ENCODE peak calls at places on chromosomes 2 and 18, in ten cellular contexts. K is BJ, L is AG09319, F is nephron progenitor cell, S is upper lobe of left lung, U is AG09309, J is GM06990, Z is A549, B is GM12864, Q is glutamatergic neuron. X is an unnamed sample.
A peak's percentile ranks its signal among the peaks of the same experiment; 100 is the strongest.

GRCh38 chr2:159944874-159945273 is 117.5 kb downstream of the PLA2R1 start:
- DNase-seq in K (no peak), L (no peak), F (no peak), S (no peak), U (no peak), J (no peak), Z (no peak), B (no peak), Q (no peak), X (no peak)

GRCh38 chr2:71675296-71675695 is 221.9 kb downstream of the DYSF start:
- DNase-seq in K (no peak), L (no peak), F (no peak), S (peak; percentile 90), U (no peak), J (no peak), Z (no peak), B (no peak), Q (no peak), X (no peak)

GRCh38 chr2:117087565-117088291 is 726.8 kb upstream of the DDX18 start:
- DNase-seq in K (no peak), L (no peak), F (peak; percentile 8), S (no peak), U (no peak), J (no peak), Z (no peak), B (no peak), Q (no peak), X (no peak)

GRCh38 chr2:33380001-33380609 is 96.3 kb upstream of the RASGRP3 start:
- DNase-seq in K (no peak), L (no peak), F (no peak), S (no peak), U (no peak), J (no peak), Z (no peak), B (no peak), Q (no peak), X (no peak)

GRCh38 chr18:68221116-68221724 is 493.7 kb downstream of the TMX3 start:
- DNase-seq in K (no peak), L (no peak), F (no peak), S (no peak), U (no peak), J (no peak), Z (no peak), B (no peak), Q (no peak), X (no peak)

GRCh38 chr2:219722276-219722883 is 95.0 kb downstream of the SLC4A3 start:
- DNase-seq in K (no peak), L (no peak), F (no peak), S (no peak), U (no peak), J (no peak), Z (no peak), B (no peak), Q (no peak), X (no peak)

GRCh38 chr2:135552887-135553286 is 21.6 kb downstream of the R3HDM1 start:
- DNase-seq in K (no peak), L (no peak), F (no peak), S (no peak), U (no peak), J (no peak), Z (no peak), B (no peak), Q (no peak), X (no peak)

GRCh38 chr2:130388221-130388907 is 32.5 kb downstream of the PTPN18 start:
- DNase-seq in K (no peak), L (no peak), F (no peak), S (no peak), U (no peak), J (no peak), Z (no peak), B (no peak), Q (no peak), X (no peak)

GRCh38 chr18:70366174-70366573 is 77.3 kb downstream of the SOCS6 start:
- DNase-seq in K (no peak), L (no peak), F (no peak), S (no peak), U (no peak), J (no peak), Z (no peak), B (no peak), Q (no peak), X (no peak)

GRCh38 chr2:97645112-97645699 is 656 bp upstream of the COX5B start:
- DNase-seq in K (no peak), L (no peak), F (peak; percentile 24), S (peak; percentile 42), U (no peak), J (no peak), Z (no peak), B (peak; percentile 19), Q (no peak), X (peak; percentile 18)

GRCh38 chr18:63757541-63757940 is 17.7 kb upstream of the SERPINB7 start:
- DNase-seq in K (no peak), L (no peak), F (no peak), S (no peak), U (no peak), J (no peak), Z (no peak), B (no peak), Q (no peak), X (no peak)

GRCh38 chr2:204024503-204024902 is 87.9 kb downstream of the ICOS start:
- DNase-seq in K (no peak), L (no peak), F (peak; percentile 27), S (no peak), U (no peak), J (no peak), Z (peak; percentile 10), B (no peak), Q (peak; percentile 21), X (peak; percentile 22)

GRCh38 chr2:80830891-80831290 is 526.3 kb upstream of the LRRTM1 start:
- DNase-seq in K (no peak), L (no peak), F (no peak), S (no peak), U (no peak), J (peak; percentile 6), Z (no peak), B (no peak), Q (no peak), X (no peak)

GRCh38 chr2:209933499-209934458 is 68.7 kb upstream of the RPE start:
- DNase-seq in K (no peak), L (peak; percentile 3), F (no peak), S (no peak), U (peak; percentile 21), J (no peak), Z (no peak), B (no peak), Q (no peak), X (no peak)

GRCh38 chr2:209940923-209941322 is 61.5 kb upstream of the RPE start:
- DNase-seq in K (no peak), L (no peak), F (no peak), S (no peak), U (no peak), J (no peak), Z (no peak), B (no peak), Q (no peak), X (no peak)

GRCh38 chr2:209938906-209939305 is 63.5 kb upstream of the RPE start:
- DNase-seq in K (no peak), L (no peak), F (no peak), S (no peak), U (no peak), J (no peak), Z (no peak), B (no peak), Q (no peak), X (no peak)

GRCh38 chr2:209937893-209938292 is 64.5 kb upstream of the RPE start:
- DNase-seq in K (no peak), L (no peak), F (no peak), S (no peak), U (no peak), J (no peak), Z (no peak), B (no peak), Q (no peak), X (no peak)

DNA sequence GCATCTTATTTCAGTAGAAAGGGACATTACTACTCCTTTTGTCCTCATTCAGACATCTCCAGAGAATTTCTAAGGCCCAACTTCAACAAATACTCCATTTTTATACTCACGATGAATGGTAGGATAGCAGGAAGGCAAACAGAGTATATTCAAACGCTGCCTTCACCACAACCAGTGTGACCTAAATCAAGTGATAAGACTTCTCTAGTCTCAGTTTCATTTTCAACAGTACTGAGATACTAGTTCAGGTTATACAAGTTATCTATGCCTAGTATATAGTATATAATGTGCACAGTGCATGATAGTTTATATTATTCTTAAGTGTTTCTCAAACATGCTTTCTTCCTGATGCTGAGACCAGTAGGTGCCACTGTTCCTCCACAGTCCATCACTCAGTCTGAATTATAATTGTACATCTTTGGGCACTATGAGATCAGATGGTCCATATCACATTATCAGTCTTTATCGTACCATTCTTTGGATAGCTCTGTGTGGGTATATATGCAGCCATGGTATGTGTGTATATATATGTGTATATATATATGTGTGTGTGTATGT is 66.3 kb upstream of the RPE start:
- DNase-seq in K (no peak), L (no peak), F (no peak), S (no peak), U (no peak), J (no peak), Z (no peak), B (no peak), Q (no peak), X (no peak)
- TF ChIP-seq CTCF in K (no peak), L (no peak), F (no peak), S (no peak), U (no peak), J (no peak), Z (no peak), B (no peak), Q (no peak), X (peak; percentile 30)

DNA sequence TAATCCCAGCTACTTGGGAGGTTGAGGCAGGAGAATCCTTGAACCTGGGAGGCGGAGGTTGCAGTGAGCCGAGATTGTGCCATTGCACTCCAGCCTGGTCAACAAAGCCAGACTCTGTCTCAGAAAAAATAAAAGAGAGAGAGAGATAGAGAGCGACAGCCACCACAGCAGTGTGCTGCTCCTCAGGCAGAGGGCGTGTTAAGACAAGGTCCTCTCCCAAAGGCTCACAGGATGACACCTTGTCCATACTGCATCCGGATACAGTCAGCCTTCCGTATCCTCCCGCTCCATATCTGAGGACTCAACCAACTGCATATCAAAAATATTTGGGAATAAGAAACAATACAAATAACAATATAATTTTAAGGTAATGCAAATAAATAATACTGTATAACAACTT is 20.1 kb downstream of the ARL4C start:
- DNase-seq in K (no peak), L (no peak), F (no peak), S (no peak), U (no peak), J (no peak), Z (no peak), B (no peak), Q (no peak), X (no peak)
- TF ChIP-seq CTCF in K (no peak), L (no peak), F (no peak), S (no peak), U (no peak), J (no peak), Z (no peak), B (no peak), Q (no peak), X (no peak)

GRCh38 chr2:238771193-238771592 is 76.7 kb upstream of the TWIST2 start:
- DNase-seq in K (no peak), L (no peak), F (no peak), S (no peak), U (no peak), J (no peak), Z (no peak), B (no peak), Q (peak; percentile 44), X (no peak)
- TF ChIP-seq CTCF in K (peak; percentile 41), L (peak; percentile 39), F (peak; percentile 24), S (no peak), U (peak; percentile 18), J (no peak), Z (no peak), B (no peak), Q (peak; percentile 59), X (peak; percentile 44)

GRCh38 chr2:61135510-61135909 is 26.5 kb upstream of the C2orf74 start:
- DNase-seq in K (no peak), L (peak; percentile 5), F (no peak), S (no peak), U (peak; percentile 24), J (no peak), Z (no peak), B (no peak), Q (no peak), X (no peak)
- TF ChIP-seq CTCF in K (peak; percentile 40), L (peak; percentile 36), F (no peak), S (no peak), U (peak; percentile 49), J (peak; percentile 11), Z (peak; percentile 69), B (no peak), Q (no peak), X (no peak)

X was measured in neural crest cell.